ENCODE peak calls at places on chromosomes 11 and 22, in four cellular contexts. W is K562, L is WTC11, T is HepG2. I is an unnamed sample.

GRCh38 chr11:67732045-67732787 is 57.8 kb upstream of the ALDH3B2 start:
- DNase-seq in W (peak; percentile 13), L (peak; percentile 60), T (no peak), I (no peak)

GRCh38 chr11:89168396-89168795 is 9.3 kb upstream of the TYR start:
- DNase-seq in W (no peak), L (no peak), T (no peak), I (no peak)

GRCh38 chr22:40462195-40462988 is 92.0 kb downstream of the SGSM3 start:
- DNase-seq in W (no peak), L (no peak), T (peak; percentile 9), I (no peak)

GRCh38 chr11:124581817-124582216 is 12.0 kb downstream of the OR8A1 start:
- DNase-seq in W (peak; percentile 51), L (no peak), T (no peak), I (no peak)

GRCh38 chr22:23401111-23401909 is 178.8 kb downstream of the IGLL1 start:
- DNase-seq in W (peak; percentile 12), L (peak; percentile 8), T (no peak), I (no peak)

GRCh38 chr11:65506770-65507485 is 8.1 kb downstream of the MALAT1 start:
- DNase-seq in W (peak; percentile 92), L (no peak), T (no peak), I (no peak)

GRCh38 chr11:6640985-6641701 is 14.5 kb downstream of the DCHS1 start:
- DNase-seq in W (no peak), L (no peak), T (no peak), I (no peak)

GRCh38 chr11:66070604-66071325 is 693 bp downstream of the PACS1 start:
- DNase-seq in W (peak; percentile 52), L (peak; percentile 45), T (no peak), I (no peak)

GRCh38 chr11:14308114-14308896 is 50.7 kb downstream of the RRAS2 start:
- DNase-seq in W (peak; percentile 56), L (no peak), T (peak; percentile 50), I (no peak)

GRCh38 chr11:33933607-33934006 is 41.7 kb upstream of the LMO2 start:
- DNase-seq in W (no peak), L (no peak), T (no peak), I (no peak)

GRCh38 chr22:26617251-26618199 is at the start of gene CRYBB1:
- DNase-seq in W (peak; percentile 66), L (no peak), T (no peak), I (no peak)

GRCh38 chr11:109015283-109015682 is 350.4 kb downstream of the DDX10 start:
- DNase-seq in W (no peak), L (no peak), T (no peak), I (no peak)

GRCh38 chr22:46614070-46614931 is 5.9 kb upstream of the GRAMD4 start:
- DNase-seq in W (no peak), L (no peak), T (no peak), I (peak; percentile 70)

GRCh38 chr11:111557425-111558111 is 17.0 kb downstream of the LAYN start:
- DNase-seq in W (no peak), L (no peak), T (peak; percentile 14), I (no peak)

GRCh38 chr22:37088108-37088605 is 21.4 kb downstream of the TMPRSS6 start:
- DNase-seq in W (peak; percentile 37), L (no peak), T (no peak), I (no peak)

GRCh38 chr22:22870577-22871398 is 16.8 kb upstream of the IGLL5 start:
- DNase-seq in W (peak; percentile 66), L (no peak), T (no peak), I (no peak)

GRCh38 chr11:124676386-124676785 is 2.7 kb downstream of the SPA17 start:
- DNase-seq in W (no peak), L (no peak), T (no peak), I (no peak)

GRCh38 chr11:40393511-40393910 is 1065.9 kb downstream of the LRRC4C start:
- DNase-seq in W (no peak), L (no peak), T (no peak), I (no peak)

GRCh38 chr11:101618691-101619090 is 34.9 kb upstream of the TRPC6 start:
- DNase-seq in W (no peak), L (no peak), T (no peak), I (no peak)

GRCh38 chr11:113596658-113597057 is 109.5 kb downstream of the TMPRSS5 start:
- DNase-seq in W (no peak), L (no peak), T (no peak), I (no peak)

DNA sequence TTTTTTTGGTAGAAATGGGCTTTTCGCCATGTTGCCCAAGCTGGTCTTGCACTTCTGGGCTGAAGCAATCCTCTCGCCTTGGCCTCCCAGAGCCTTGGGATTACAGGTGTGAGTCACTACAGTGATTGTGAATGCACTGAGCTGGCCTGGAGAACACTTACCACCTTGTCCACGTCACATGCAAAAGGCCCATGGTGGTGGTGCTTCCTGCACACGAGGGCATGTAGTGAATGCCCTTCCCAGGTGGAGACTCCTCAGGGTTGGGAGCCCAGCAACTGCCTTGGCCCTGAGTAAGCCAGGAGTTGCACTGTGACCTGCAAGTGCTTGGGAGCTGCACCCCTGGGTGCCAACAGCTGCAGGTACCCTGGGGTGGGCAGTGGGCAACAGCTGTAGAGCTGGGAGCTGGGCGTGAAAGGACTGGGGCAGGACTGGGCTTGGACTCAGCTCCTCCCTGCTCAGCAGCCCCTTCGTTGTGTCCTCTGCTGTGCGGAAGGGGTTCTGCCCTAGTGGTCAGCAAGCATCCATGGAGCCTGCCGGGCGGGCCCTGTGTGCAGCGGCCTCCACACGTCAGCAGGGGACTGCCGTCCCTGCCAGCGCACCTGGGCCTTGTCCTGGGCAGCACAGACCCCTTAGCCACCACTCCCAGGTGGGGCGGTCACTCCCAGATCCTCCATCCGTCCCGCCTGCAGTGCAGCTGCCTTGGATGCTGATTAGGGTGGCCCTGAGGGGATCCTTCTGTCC is 9.3 kb upstream of the ADORA2A start:
- DNase-seq in W (no peak), L (no peak), T (no peak), I (no peak)
- TF ChIP-seq ETV6 in W (no peak), L (no peak), T (no peak), I (no peak)

DNA sequence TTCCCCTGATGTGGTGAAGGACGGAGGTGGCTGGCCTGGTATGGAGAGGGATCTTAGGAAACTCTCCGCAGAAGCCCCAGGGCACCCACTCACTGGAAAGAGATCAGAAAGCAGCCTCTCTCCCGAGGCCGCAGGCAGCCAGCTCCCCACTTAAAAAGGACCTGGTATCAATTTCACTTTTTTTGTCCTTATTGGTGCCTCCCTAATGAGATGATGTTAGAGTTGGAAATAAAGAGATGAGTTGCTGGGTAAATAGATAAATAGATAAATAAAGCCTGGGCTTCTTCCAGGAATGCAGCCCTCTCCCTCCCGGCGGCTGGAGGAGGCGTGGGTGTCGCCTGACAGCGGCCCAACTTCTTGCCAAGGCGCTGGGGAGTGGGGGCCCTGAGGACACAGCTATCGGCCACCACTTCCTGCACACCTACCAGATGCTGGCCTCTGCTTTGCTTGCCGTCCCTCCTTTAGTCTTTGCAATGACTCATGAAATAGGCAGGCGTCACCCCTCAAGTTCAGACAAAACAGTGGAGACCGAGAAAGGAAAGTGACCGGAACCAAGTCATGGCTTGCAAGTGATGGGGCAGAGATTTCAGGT is 42.9 kb downstream of the LINC01488 start:
- DNase-seq in W (peak; percentile 71), L (no peak), T (no peak), I (no peak)
- TF ChIP-seq CREM in W (peak; percentile 15), L (no peak), T (no peak), I (no peak)

GRCh38 chr11:43927070-43927469 is 15.4 kb upstream of the C11orf96 start:
- DNase-seq in W (no peak), L (no peak), T (no peak), I (no peak)

GRCh38 chr11:43925932-43926505 is 16.4 kb upstream of the C11orf96 start:
- DNase-seq in W (no peak), L (no peak), T (no peak), I (no peak)

GRCh38 chr11:43928721-43929120 is 13.7 kb upstream of the C11orf96 start:
- DNase-seq in W (no peak), L (no peak), T (no peak), I (no peak)

GRCh38 chr11:43925063-43925931 is 17.1 kb upstream of the C11orf96 start:
- DNase-seq in W (no peak), L (no peak), T (no peak), I (no peak)

DNA sequence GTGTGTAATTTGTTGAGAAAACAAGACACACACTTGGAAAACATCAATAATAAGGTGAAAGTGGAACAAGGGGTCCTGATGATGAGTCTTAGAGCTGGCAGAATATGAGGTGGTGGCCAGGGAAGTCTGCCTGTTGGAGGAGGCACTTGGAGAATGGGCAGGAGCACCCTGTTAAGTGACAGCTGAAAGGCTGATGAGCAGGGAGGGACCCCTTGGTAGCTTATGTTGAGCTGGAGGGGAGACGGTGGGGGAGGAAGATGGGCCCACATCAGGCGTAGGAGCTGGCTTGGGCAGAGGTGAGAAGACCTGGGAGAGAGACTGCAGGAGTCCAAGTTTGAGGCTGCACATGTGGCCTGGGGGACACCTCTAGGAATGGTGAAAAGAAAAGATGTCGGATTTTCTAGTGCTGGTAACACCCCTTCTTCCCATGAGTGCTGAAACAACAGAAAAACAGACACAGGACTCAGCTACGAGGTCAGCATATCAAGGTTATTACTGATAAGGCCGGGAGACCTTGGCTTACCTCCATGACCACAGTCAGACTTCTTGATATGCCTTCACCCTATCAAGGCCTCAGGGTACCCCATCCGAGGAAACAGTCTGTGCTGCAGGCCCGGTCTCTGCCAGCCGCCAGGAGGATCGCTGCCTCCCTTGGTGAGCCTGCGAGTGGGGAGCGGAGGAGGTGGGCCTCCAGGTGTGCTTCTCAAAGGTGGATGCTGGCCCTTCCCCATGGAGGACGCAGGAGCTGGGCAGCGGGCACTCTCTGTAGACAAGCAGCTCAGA is 14.3 kb upstream of the C11orf96 start:
- DNase-seq in W (no peak), L (no peak), T (no peak), I (no peak)
- TF ChIP-seq ETV6 in W (no peak), L (no peak), T (no peak), I (no peak)

DNA sequence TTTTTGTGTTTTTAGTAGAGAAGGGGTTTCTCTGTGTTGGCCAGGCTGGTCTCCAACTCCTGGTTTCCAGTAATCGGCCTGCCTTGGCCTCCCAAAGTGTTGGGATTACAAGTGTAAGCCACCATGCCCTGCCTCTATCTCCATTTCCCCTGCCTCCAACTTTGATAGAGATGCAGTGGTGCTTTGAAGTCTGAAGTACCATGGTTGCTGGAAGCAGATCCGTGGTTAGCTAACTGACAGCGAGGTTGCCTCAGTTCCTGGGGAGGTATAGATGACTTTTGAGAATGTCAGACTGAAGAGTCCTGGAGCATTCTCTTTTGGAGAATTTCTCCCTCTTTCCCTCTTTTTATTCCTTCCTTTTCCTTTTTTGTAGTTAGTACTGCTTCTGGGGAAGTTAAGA is 111.5 kb upstream of the RRM1 start:
- DNase-seq in W (no peak), L (no peak), T (no peak), I (no peak)
- TF ChIP-seq CREM in W (no peak), L (no peak), T (no peak), I (no peak)

DNA sequence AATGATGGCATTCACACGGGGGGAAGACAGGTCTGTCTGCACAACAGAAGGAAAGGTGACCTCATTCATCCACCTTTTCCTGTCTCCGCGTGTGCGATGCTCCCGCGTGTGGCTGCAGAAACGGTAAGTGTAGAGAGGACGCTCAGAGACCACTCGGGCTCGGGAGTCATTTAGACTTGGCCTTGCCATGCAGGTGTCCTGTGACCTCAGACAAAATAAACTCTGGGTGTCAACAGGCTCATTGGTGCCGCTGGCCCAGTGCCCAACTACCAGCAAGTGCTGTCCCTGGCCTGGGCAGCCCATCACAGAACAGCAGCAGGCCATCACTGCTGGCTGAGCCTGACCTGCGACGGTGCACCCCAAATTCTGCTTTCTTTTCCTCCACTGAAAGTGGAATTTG is 48.1 kb upstream of the ARFGAP3 start:
- DNase-seq in W (no peak), L (no peak), T (no peak), I (no peak)
- TF ChIP-seq ETV6 in W (no peak), L (no peak), T (no peak), I (no peak)

I was measured in GM12878.